ENCODE peak calls at places on chromosomes 2 and 18, in eight cellular contexts. G is dorsolateral prefrontal cortex; Z is CD8-positive, alpha-beta T cell; F is myocyte; K is WTC11; N is stimulated activated CD4-positive, alpha-beta T cell treated with anti-CD3 and anti-CD28 coated beads, Interleukin-4, amount 100 ng/mL, for 4 hours; W is GM10248; D is head of caudate nucleus. V is an unnamed sample.

GRCh38 chr2:2662037-2662846 is 331.2 kb upstream of the MYT1L start:
- DNase-seq in G (no peak), Z (no peak), F (no peak), K (no peak), N (no peak), W (no peak), D (peak; percentile 53), V (peak; percentile 74)

GRCh38 chr18:23400918-23401317 is 52.2 kb upstream of the RIOK3 start:
- DNase-seq in G (no peak), Z (no peak), F (no peak), K (no peak), N (no peak), W (no peak), D (no peak), V (no peak)

GRCh38 chr2:144230452-144231085 is 289.4 kb downstream of the ZEB2 start:
- DNase-seq in G (no peak), Z (no peak), F (no peak), K (no peak), N (no peak), W (no peak), D (no peak), V (no peak)

GRCh38 chr2:224983719-224984388 is 58.4 kb downstream of the DOCK10 start:
- DNase-seq in G (no peak), Z (no peak), F (peak; percentile 24), K (no peak), N (no peak), W (no peak), D (no peak), V (no peak)

GRCh38 chr2:240460781-240461431 is 25.4 kb downstream of the GPC1 start:
- DNase-seq in G (peak; percentile 38), Z (no peak), F (peak; percentile 57), K (peak; percentile 36), N (no peak), W (no peak), D (peak; percentile 1), V (no peak)

GRCh38 chr2:224669449-224669848 is 46.7 kb downstream of the CCDC195 start:
- DNase-seq in G (no peak), Z (no peak), F (peak; percentile 18), K (no peak), N (no peak), W (no peak), D (no peak), V (no peak)

GRCh38 chr2:119753041-119753929 is 6.4 kb upstream of the PTPN4 start:
- DNase-seq in G (no peak), Z (peak; percentile 53), F (peak; percentile 70), K (no peak), N (peak; percentile 16), W (peak; percentile 53), D (peak; percentile 29), V (no peak)

GRCh38 chr2:27790796-27791195 is 19.3 kb downstream of the MRPL33 start:
- DNase-seq in G (no peak), Z (no peak), F (no peak), K (no peak), N (no peak), W (no peak), D (no peak), V (no peak)

GRCh38 chr2:224909885-224910517 is 132.3 kb downstream of the DOCK10 start:
- DNase-seq in G (no peak), Z (no peak), F (peak; percentile 71), K (no peak), N (no peak), W (no peak), D (peak; percentile 26), V (peak; percentile 31)

GRCh38 chr18:33010149-33010548 is 237.3 kb upstream of the KLHL14 start:
- DNase-seq in G (no peak), Z (no peak), F (peak; percentile 36), K (no peak), N (no peak), W (no peak), D (no peak), V (no peak)

GRCh38 chr2:166519391-166519962 is 25.4 kb upstream of the SCN7A start:
- DNase-seq in G (no peak), Z (no peak), F (no peak), K (peak; percentile 12), N (no peak), W (no peak), D (no peak), V (no peak)

GRCh38 chr2:33289961-33290360 is 186.5 kb upstream of the RASGRP3 start:
- DNase-seq in G (no peak), Z (no peak), F (no peak), K (no peak), N (no peak), W (no peak), D (no peak), V (no peak)

GRCh38 chr2:47002480-47003381 is 87.1 kb upstream of the MCFD2 start:
- DNase-seq in G (peak; percentile 84), Z (no peak), F (peak; percentile 61), K (no peak), N (no peak), W (no peak), D (peak; percentile 89), V (no peak)

GRCh38 chr2:203097735-203098134 is 83.1 kb downstream of the NBEAL1 start:
- DNase-seq in G (no peak), Z (no peak), F (no peak), K (no peak), N (no peak), W (no peak), D (no peak), V (no peak)

V was measured in NCI-H510A.